ENCODE peak calls at places on chromosomes 6 and 20, in ten cellular contexts. H is fibroblast of lung, R is GM23338, V is K562, Z is thyroid gland, X is neural progenitor cell, P is heart left ventricle, E is HL-60, U is kidney, F is tibial nerve. K is an unnamed sample.

GRCh38 chr6:165659945-165660862 is 2.8 kb downstream of the PDE10A start:
- DNase-seq in P (no peak), E (no peak), H (no peak), Z (peak), V (no peak), U (no peak), R (peak), X (peak), F (no peak), K (no peak)

GRCh38 chr6:104638841-104639290 is 220.9 kb downstream of the HACE1 start:
- DNase-seq in P (peak), V (no peak), R (no peak), Z (no peak), F (peak), U (peak), X (no peak), E (no peak), H (no peak), K (no peak)

GRCh38 chr20:61896058-61896961 is 169.4 kb downstream of the TAF4 start:
- DNase-seq in U (no peak), E (peak), R (peak), Z (peak), X (peak), P (no peak), V (peak), H (peak), F (peak), K (no peak)

GRCh38 chr6:35599761-35600658 is 87.3 kb upstream of the TULP1 start:
- DNase-seq in F (no peak), X (no peak), H (peak), E (no peak), U (no peak), V (no peak), R (no peak), P (no peak), Z (no peak), K (no peak)

GRCh38 chr6:15715060-15715459 is 52.2 kb upstream of the DTNBP1 start:
- DNase-seq in H (peak), V (no peak), U (no peak), R (no peak), Z (no peak), P (no peak), E (no peak), F (no peak), X (no peak), K (no peak)

GRCh38 chr6:169858293-169858934 is 107.0 kb downstream of the ERMARD start:
- DNase-seq in E (no peak), X (no peak), V (no peak), R (no peak), Z (no peak), F (no peak), U (no peak), H (no peak), P (no peak), K (no peak)

GRCh38 chr20:50127587-50128519 is 14.9 kb upstream of the UBE2V1 start:
- DNase-seq in H (no peak), P (no peak), U (no peak), F (no peak), X (no peak), V (no peak), Z (no peak), R (no peak), E (no peak), K (no peak)

GRCh38 chr20:63337786-63338420 is 23.2 kb downstream of the CHRNA4 start:
- DNase-seq in X (no peak), F (no peak), U (no peak), P (no peak), V (no peak), Z (no peak), R (no peak), E (no peak), H (peak), K (no peak)

GRCh38 chr20:59032713-59033059 is 551 bp upstream of the ATP5F1E start:
- DNase-seq in U (no peak), R (no peak), E (no peak), F (no peak), P (no peak), V (no peak), H (peak), Z (no peak), X (no peak), K (no peak)

GRCh38 chr6:141354191-141354950 is 778.4 kb upstream of the GJE1 start:
- DNase-seq in F (no peak), E (no peak), U (no peak), R (peak), X (no peak), P (no peak), H (no peak), V (no peak), Z (no peak), K (no peak)

GRCh38 chr20:9021699-9022098 is 47.2 kb upstream of the PLCB4 start:
- DNase-seq in V (no peak), R (peak), U (no peak), P (no peak), X (no peak), H (peak), E (no peak), Z (no peak), F (no peak), K (no peak)

GRCh38 chr6:14478396-14479225 is 361.0 kb downstream of the CD83 start:
- DNase-seq in X (no peak), U (no peak), H (no peak), E (peak), F (peak), P (no peak), Z (no peak), R (no peak), V (no peak), K (no peak)

GRCh38 chr6:14476793-14477531 is 359.4 kb downstream of the CD83 start:
- DNase-seq in V (peak), R (no peak), P (peak), E (no peak), H (peak), F (peak), Z (peak), X (no peak), U (peak), K (no peak)

GRCh38 chr6:14475306-14475705 is 357.7 kb downstream of the CD83 start:
- DNase-seq in E (no peak), P (no peak), V (no peak), H (no peak), X (no peak), Z (no peak), R (no peak), F (no peak), U (no peak), K (no peak)

GRCh38 chr6:14474816-14475215 is 357.2 kb downstream of the CD83 start:
- DNase-seq in V (peak), R (no peak), H (no peak), P (no peak), U (no peak), E (no peak), Z (no peak), X (no peak), F (no peak), K (no peak)

DNA sequence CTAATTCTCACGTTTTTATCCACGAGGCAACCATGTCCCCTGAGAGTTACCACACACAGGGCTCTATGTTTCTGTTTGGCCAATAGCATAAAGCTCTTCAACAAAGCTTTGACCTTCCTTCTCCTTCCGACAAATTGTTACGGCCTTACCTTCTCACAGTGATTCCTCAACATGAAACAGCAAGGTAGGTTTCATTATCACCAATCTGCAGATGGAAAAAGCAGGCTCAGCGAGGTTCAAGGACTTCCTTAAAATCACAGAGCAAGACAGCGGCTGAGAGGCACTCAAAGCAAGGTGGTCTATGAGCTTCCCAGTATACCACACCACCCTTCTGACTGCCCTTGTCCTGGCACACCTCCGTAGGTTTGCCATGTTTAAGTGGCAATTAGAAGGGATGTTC is 360.0 kb downstream of the CD83 start:
- DNase-seq in P (no peak), R (no peak), V (no peak), Z (no peak), H (no peak), X (no peak), U (no peak), E (no peak), F (no peak), K (no peak)
- H3K27ac ChIP-seq in P (no peak), R (no peak), V (peak), Z (no peak), H (peak), X (no peak), U (peak), E (no peak), F (peak), K (no peak)

GRCh38 chr6:131825946-131826345 is 18.1 kb downstream of the ENPP1 start:
- DNase-seq in X (no peak), E (no peak), Z (no peak), P (no peak), U (no peak), H (no peak), F (no peak), V (no peak), R (no peak), K (no peak)

GRCh38 chr6:131831392-131831791 is 23.6 kb downstream of the ENPP1 start:
- DNase-seq in V (no peak), P (no peak), U (no peak), Z (peak), H (peak), E (no peak), R (no peak), F (no peak), X (no peak), K (no peak)

GRCh38 chr6:131828946-131829345 is 21.1 kb downstream of the ENPP1 start:
- DNase-seq in R (no peak), E (no peak), X (no peak), U (no peak), Z (no peak), H (no peak), F (no peak), V (no peak), P (no peak), K (no peak)

GRCh38 chr6:131831886-131832285 is 24.1 kb downstream of the ENPP1 start:
- DNase-seq in H (no peak), X (no peak), V (no peak), P (no peak), F (no peak), R (no peak), Z (no peak), U (no peak), E (no peak), K (no peak)

DNA sequence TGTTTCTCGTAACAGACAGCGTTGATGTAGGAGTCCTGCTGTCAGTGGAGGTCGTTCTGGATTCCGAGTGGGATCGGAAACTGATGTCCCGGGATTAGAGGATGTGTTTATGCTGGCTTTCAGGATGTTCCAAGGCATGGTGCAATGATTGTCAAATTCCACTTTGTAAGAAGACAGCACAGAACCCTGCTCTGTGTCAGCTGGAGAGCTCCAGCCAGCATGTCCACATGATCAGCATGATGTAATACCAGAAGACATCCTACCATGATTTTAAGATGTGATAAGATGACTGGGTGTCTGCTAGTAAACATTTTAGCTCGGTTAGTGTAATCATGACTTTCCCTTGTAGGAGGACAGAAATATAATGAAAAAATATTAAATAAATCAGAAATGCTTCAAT is 20.3 kb downstream of the ENPP1 start:
- DNase-seq in U (no peak), E (no peak), R (no peak), X (no peak), V (no peak), Z (no peak), F (peak), P (no peak), H (peak), K (no peak)
- H3K27ac ChIP-seq in U (no peak), E (no peak), R (no peak), X (no peak), V (no peak), Z (no peak), F (peak), P (no peak), H (no peak), K (no peak)

GRCh38 chr6:158810149-158811095 is 8.7 kb downstream of the EZR start:
- DNase-seq in R (no peak), E (no peak), F (no peak), X (no peak), V (no peak), Z (no peak), U (no peak), H (no peak), P (no peak), K (no peak)
- H3K27ac ChIP-seq in R (peak), E (no peak), F (peak), X (no peak), V (no peak), Z (peak), U (no peak), H (no peak), P (no peak), K (no peak)

GRCh38 chr6:53794720-53795253 is at the start of gene LRRC1:
- DNase-seq in X (peak), R (peak), V (no peak), P (peak), Z (peak), U (peak), E (peak), H (peak), F (peak), K (peak)

GRCh38 chr6:53794073-53794719 is 609 bp upstream of the LRRC1 start:
- DNase-seq in P (peak), U (peak), F (peak), R (peak), X (peak), E (peak), V (no peak), Z (peak), H (peak), K (peak)

GRCh38 chr6:53793318-53793975 is 1.4 kb upstream of the LRRC1 start:
- DNase-seq in P (peak), F (no peak), R (peak), H (peak), X (peak), U (peak), Z (peak), V (no peak), E (peak), K (peak)

GRCh38 chr6:53792016-53792415 is 2.8 kb upstream of the LRRC1 start:
- DNase-seq in R (no peak), F (no peak), X (no peak), P (no peak), U (no peak), V (no peak), Z (no peak), H (no peak), E (no peak), K (no peak)

DNA sequence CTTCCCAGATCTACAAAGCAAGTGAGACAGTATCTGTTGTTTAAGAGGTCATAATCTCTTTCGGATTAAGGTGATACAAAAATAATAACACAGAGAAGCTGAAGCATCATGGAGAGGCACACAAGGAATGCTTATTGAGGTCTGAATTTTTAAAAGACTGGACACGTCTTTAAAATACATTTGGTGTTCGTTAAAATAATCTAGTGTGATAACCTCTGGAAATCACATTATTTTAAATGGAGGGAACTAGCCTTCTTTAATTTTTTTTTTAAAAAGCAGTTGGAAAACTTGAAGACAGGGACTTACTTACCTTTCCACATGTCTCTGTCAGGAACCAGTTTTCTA is 1.9 kb upstream of the LRRC1 start:
- DNase-seq in P (no peak), Z (no peak), H (no peak), E (no peak), V (no peak), R (no peak), F (no peak), X (no peak), U (no peak), K (no peak)
- H3K27ac ChIP-seq in P (no peak), Z (peak), H (no peak), E (no peak), V (no peak), R (no peak), F (peak), X (no peak), U (peak), K (no peak)

DNA sequence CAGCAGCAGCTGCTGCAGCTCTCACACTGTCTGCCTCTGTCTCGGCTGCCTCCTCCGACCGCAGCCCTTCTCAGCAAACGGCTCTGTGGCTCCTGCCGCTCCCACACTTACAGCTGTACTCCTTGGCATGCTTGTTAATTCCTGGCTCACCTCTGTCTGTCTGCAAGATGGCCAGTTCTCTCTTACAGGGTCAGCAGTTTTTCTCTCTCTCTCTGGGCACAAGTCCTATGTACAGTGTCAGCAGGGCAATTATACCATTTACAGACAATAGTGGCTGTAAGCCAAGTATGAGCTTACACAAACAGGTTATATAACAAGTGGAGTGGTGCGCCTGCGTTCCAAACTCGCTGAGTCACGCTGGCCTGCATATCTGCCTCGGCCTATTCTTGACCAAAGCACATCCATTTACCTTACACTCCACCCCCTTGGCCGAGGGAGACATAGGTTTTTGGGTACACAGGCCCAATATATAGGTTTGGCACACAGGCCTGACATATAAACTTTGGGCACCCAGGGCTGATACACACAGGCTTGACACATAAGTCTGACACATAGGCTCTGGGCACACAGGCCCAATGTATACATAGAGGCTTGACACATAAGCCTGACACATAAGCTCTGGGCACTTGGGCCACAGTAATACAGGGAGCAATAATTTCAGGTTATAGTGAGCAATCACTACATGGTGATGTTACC is 4.4 kb downstream of the ZKSCAN3 start:
- DNase-seq in P (peak), E (peak), H (peak), X (no peak), F (no peak), Z (peak), U (no peak), V (peak), R (no peak), K (no peak)
- H3K27ac ChIP-seq in P (peak), E (peak), H (peak), X (no peak), F (peak), Z (peak), U (peak), V (peak), R (no peak), K (peak)

GRCh38 chr20:4062721-4063606 is 47.6 kb upstream of the RNF24 start:
- DNase-seq in Z (no peak), U (no peak), E (no peak), F (no peak), R (no peak), V (no peak), P (no peak), H (no peak), X (no peak), K (no peak)

GRCh38 chr20:4065405-4065841 is 50.1 kb upstream of the RNF24 start:
- DNase-seq in R (no peak), H (peak), Z (no peak), E (peak), U (no peak), F (peak), X (no peak), P (no peak), V (no peak), K (no peak)

GRCh38 chr20:4061989-4062388 is 46.6 kb upstream of the RNF24 start:
- DNase-seq in E (no peak), U (no peak), F (no peak), V (no peak), Z (no peak), X (no peak), R (no peak), P (no peak), H (no peak), K (no peak)

GRCh38 chr20:4064118-4064962 is 49.0 kb upstream of the RNF24 start:
- DNase-seq in H (peak), Z (peak), U (peak), R (peak), X (peak), F (peak), V (peak), P (peak), E (peak), K (peak)

DNA sequence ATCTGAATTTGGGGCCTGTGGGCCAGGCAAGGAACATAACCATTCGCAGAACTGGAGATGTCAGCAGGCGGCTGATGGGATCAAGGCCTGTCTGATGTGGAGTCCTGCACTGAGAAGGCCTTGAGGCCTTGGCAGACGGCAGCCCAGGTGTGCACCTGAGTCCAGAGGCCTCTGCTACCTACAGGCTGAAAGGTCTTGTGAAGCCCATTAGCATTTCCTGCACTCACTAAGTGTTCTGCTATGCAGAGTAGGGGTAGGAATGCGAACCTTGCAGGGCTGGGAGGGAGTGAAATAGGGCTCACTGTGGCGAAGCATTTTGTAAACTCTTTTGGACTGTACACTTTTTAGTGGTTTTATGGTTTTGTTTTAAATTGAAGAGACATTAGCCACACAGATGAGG is 48.3 kb upstream of the RNF24 start:
- DNase-seq in Z (no peak), V (no peak), X (no peak), U (no peak), P (peak), E (no peak), H (peak), R (peak), F (no peak), K (no peak)
- H3K27ac ChIP-seq in Z (peak), V (peak), X (no peak), U (peak), P (peak), E (peak), H (peak), R (no peak), F (peak), K (no peak)

DNA sequence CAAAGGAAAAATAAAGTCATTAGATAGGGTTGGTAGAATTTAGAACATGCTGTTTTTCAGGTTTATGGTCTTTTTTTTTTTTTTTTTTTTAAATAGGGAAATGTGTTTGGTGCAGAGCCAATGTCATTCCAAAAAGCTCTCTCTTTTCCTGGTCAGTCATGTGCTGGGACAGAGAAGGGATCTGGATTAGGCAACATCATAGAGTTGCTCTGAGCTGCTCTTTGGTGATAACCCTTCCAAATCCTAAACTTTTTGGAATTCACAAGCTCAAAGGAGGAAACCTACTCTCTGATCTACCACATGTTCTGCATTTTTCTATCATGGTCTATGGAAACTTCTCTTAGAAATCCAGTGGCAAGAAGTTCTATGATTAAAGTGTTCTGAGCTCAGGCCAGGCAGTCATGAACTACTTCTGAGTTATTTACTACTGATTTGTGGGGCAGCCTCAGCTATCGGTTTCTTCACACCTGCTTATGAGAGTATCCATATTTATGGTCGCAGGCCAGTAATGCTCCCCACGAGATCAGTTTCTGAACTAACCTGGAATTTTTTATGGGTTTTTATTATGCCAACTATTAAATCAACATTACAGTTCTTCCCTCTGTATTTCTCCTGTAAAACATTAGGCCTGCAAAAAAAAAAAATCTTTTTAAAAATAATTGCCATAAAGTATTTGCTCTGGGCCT is 4.8 kb downstream of the EDN1 start:
- DNase-seq in P (no peak), H (no peak), E (no peak), X (no peak), Z (no peak), V (no peak), F (no peak), R (no peak), U (no peak), K (no peak)
- H3K27ac ChIP-seq in P (no peak), H (no peak), E (no peak), X (no peak), Z (no peak), V (no peak), F (peak), R (no peak), U (no peak), K (no peak)

GRCh38 chr20:38208523-38208922 is 43.5 kb upstream of the TGM2 start:
- DNase-seq in V (no peak), U (no peak), Z (no peak), R (no peak), E (no peak), F (no peak), H (no peak), X (no peak), P (no peak), K (no peak)
- H3K27ac ChIP-seq in V (no peak), U (no peak), Z (no peak), R (no peak), E (no peak), F (no peak), H (no peak), X (no peak), P (peak), K (no peak)

K was measured in caudate nucleus.